ENCODE peak calls at places on chromosomes 7 and 10, in six cellular contexts. F, X, W, U, D and H are unnamed samples.

GRCh38 chr10:23439452-23439919 is 611 bp downstream of the OTUD1 start:
- DNase-seq in F (no peak), U (no peak), X (peak), D (no peak), W (peak), H (no peak)

GRCh38 chr7:111486472-111487142 is 75.7 kb downstream of the IMMP2L start:
- DNase-seq in X (no peak), F (peak), U (no peak), D (peak), W (no peak), H (no peak)

GRCh38 chr7:19112290-19113000 is 5.0 kb downstream of the TWIST1 start:
- DNase-seq in D (no peak), F (no peak), U (no peak), X (no peak), W (no peak), H (no peak)

GRCh38 chr7:27212587-27213149 is 12.8 kb upstream of the HOXA13 start:
- DNase-seq in U (no peak), X (no peak), W (no peak), F (no peak), D (no peak), H (no peak)

GRCh38 chr10:49115015-49115795 is at the start of gene VSTM4:
- DNase-seq in D (no peak), W (no peak), X (peak), F (no peak), U (no peak), H (no peak)

GRCh38 chr7:24570983-24571382 is 2.3 kb upstream of the PALS2 start:
- DNase-seq in F (no peak), X (no peak), U (no peak), W (no peak), D (no peak), H (no peak)

GRCh38 chr7:596819-597182 is 77.2 kb upstream of the PDGFA start:
- DNase-seq in D (no peak), W (no peak), U (no peak), F (no peak), X (peak), H (no peak)

GRCh38 chr7:15305002-15305600 is 256.7 kb downstream of the AGMO start:
- DNase-seq in F (no peak), X (no peak), D (peak), U (no peak), W (no peak), H (peak)

GRCh38 chr7:79241288-79242055 is 212.0 kb downstream of the MAGI2 start:
- DNase-seq in X (no peak), D (no peak), W (no peak), U (no peak), F (peak), H (no peak)

GRCh38 chr10:24901686-24902399 is 50.6 kb downstream of the PRTFDC1 start:
- DNase-seq in D (peak), F (peak), U (no peak), W (no peak), X (peak), H (no peak)

GRCh38 chr10:131264110-131264788 is 47.3 kb downstream of the TCERG1L start:
- DNase-seq in X (no peak), F (no peak), D (no peak), U (no peak), W (no peak), H (no peak)

GRCh38 chr10:17585001-17585400 is 32.2 kb downstream of the HACD1 start:
- DNase-seq in D (no peak), U (no peak), X (no peak), W (no peak), F (no peak), H (no peak)

GRCh38 chr10:30987463-30987862 is 44.2 kb downstream of the ZNF438 start:
- DNase-seq in F (no peak), X (no peak), D (no peak), W (no peak), U (no peak), H (no peak)

GRCh38 chr7:33692956-33693355 is 212.4 kb upstream of the BMPER start:
- DNase-seq in U (no peak), X (no peak), D (peak), F (peak), W (no peak), H (no peak)

GRCh38 chr7:46212425-46213153 is 291.5 kb upstream of the IGFBP3 start:
- DNase-seq in X (no peak), U (no peak), F (no peak), D (no peak), W (no peak), H (no peak)

GRCh38 chr7:113289140-113289740 is 170.9 kb upstream of the SMIM30 start:
- DNase-seq in F (peak), W (no peak), D (no peak), X (no peak), U (no peak), H (no peak)

GRCh38 chr10:129531195-129531968 is 64.3 kb downstream of the MGMT start:
- DNase-seq in D (peak), U (no peak), F (no peak), W (no peak), X (no peak), H (peak)

GRCh38 chr10:26700884-26701630 is 3.6 kb downstream of the PDSS1 start:
- DNase-seq in W (no peak), D (no peak), X (no peak), U (no peak), F (no peak), H (no peak)

GRCh38 chr7:51666261-51666660 is 349.7 kb upstream of the COBL start:
- DNase-seq in U (no peak), D (no peak), X (no peak), F (no peak), W (no peak), H (no peak)

GRCh38 chr10:122477436-122477835 is 16.1 kb downstream of the HTRA1 start:
- DNase-seq in F (no peak), X (no peak), D (no peak), U (no peak), W (no peak), H (no peak)

GRCh38 chr10:5434017-5434753 is 21.8 kb downstream of the NET1 start:
- DNase-seq in X (no peak), D (peak), F (no peak), U (no peak), W (no peak), H (peak)

GRCh38 chr10:91745086-91745831 is 53.0 kb upstream of the TNKS2 start:
- DNase-seq in U (no peak), D (peak), F (no peak), W (no peak), X (no peak), H (no peak)

GRCh38 chr7:93678185-93678584 is 103.7 kb upstream of the CALCR start:
- DNase-seq in F (no peak), U (no peak), D (no peak), W (no peak), X (no peak), H (no peak)